ENCODE peak calls at places on chromosome 11, in seven cellular contexts. Y, L, S, G, Q, U and J are unnamed samples. For H3K4me1, the result is how much of the 10 kb centered on the place peaks cover.

GRCh38 chr11:26286472-26287066 is 45.4 kb upstream of the ANO3 start:
- DNase-seq in Y (peak), L (no peak), S (no peak), G (peak), Q (no peak), U (no peak), J (no peak)

GRCh38 chr11:130786987-130787688 is 129.1 kb downstream of the SNX19 start:
- DNase-seq in Y (peak), L (no peak), S (no peak), G (no peak), Q (no peak), U (no peak), J (no peak)

GRCh38 chr11:61158691-61159381 is 2.4 kb downstream of the VPS37C start:
- DNase-seq in Y (peak), L (peak), S (no peak), G (no peak), Q (no peak), U (no peak), J (peak)

GRCh38 chr11:70522613-70523311 is 124.4 kb downstream of the CTTN start:
- DNase-seq in Y (no peak), L (no peak), S (peak), G (peak), Q (no peak), U (peak), J (peak)

GRCh38 chr11:130449246-130449990 is 973 bp downstream of the ADAMTS15 start:
- DNase-seq in Y (no peak), L (no peak), S (no peak), G (no peak), Q (no peak), U (no peak), J (no peak)

GRCh38 chr11:112285918-112286317 is 25.3 kb upstream of the PLET1 start:
- DNase-seq in Y (no peak), L (no peak), S (no peak), G (no peak), Q (no peak), U (no peak), J (no peak)

GRCh38 chr11:2898366-2899079 is 12.9 kb upstream of the CDKN1C start:
- DNase-seq in Y (peak), L (peak), S (peak), G (peak), Q (peak), U (peak), J (no peak)

GRCh38 chr11:79173615-79174014 is 267.2 kb downstream of the TENM4 start:
- DNase-seq in Y (no peak), L (no peak), S (no peak), G (no peak), Q (peak), U (no peak), J (peak)

GRCh38 chr11:33329705-33330329 is 72.6 kb downstream of the HIPK3 start:
- DNase-seq in Y (peak), L (peak), S (peak), G (peak), Q (peak), U (peak), J (no peak)

GRCh38 chr11:20156280-20156875 is 3.9 kb downstream of the DBX1 start:
- DNase-seq in Y (no peak), L (no peak), S (no peak), G (no peak), Q (no peak), U (peak), J (peak)

GRCh38 chr11:62295504-62295903 is 3.4 kb downstream of the SCGB1D4 start:
- DNase-seq in Y (peak), L (no peak), S (no peak), G (peak), Q (no peak), U (no peak), J (no peak)

GRCh38 chr11:67271548-67272284 is 5.4 kb downstream of the GRK2 start:
- DNase-seq in Y (no peak), L (no peak), S (no peak), G (peak), Q (peak), U (peak), J (peak)

GRCh38 chr11:118907051-118907748 is 18.5 kb downstream of the BCL9L start:
- DNase-seq in Y (peak), L (peak), S (peak), G (peak), Q (peak), U (peak), J (peak)

GRCh38 chr11:86212212-86212611 is 32.3 kb upstream of the EED start:
- DNase-seq in Y (no peak), L (no peak), S (no peak), G (no peak), Q (no peak), U (no peak), J (no peak)

GRCh38 chr11:117580866-117581265 is 216.2 kb downstream of the DSCAML1 start:
- DNase-seq in Y (no peak), L (no peak), S (no peak), G (no peak), Q (no peak), U (no peak), J (no peak)

GRCh38 chr11:16239130-16240105 is 116.9 kb downstream of the SOX6 start:
- DNase-seq in Y (no peak), L (no peak), S (no peak), G (no peak), Q (no peak), U (no peak), J (no peak)

GRCh38 chr11:112412383-112412782 is 151.7 kb upstream of the PLET1 start:
- DNase-seq in Y (peak), L (no peak), S (no peak), G (no peak), Q (no peak), U (no peak), J (no peak)

GRCh38 chr11:121055076-121055475 is 31.2 kb downstream of the TBCEL start:
- DNase-seq in Y (no peak), L (no peak), S (no peak), G (no peak), Q (no peak), U (no peak), J (no peak)

GRCh38 chr11:3166268-3167142 is 1.4 kb upstream of the OSBPL5 start:
- DNase-seq in Y (no peak), L (no peak), S (no peak), G (peak), Q (no peak), U (peak), J (peak)

DNA sequence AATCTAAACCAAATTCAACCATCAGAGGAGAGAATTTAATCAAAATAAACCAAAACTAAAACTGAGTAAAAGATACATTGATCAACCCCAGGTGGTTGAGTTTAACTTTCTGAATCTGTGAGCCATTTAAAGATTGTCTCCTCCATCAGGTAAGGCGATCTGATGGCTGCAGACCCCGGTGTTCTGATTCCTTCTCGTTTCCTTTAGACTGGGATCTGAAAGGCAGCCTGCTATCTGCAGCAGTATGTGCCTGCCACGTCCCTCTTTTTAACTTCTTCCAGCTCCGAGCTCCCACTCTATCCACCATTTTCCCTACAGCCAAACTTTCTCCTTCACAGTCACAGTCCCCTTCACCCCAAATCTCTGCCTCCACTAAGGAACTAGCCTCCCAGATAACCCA is 66.1 kb upstream of the ARHGAP32 start:
- DNase-seq in Y (no peak), L (no peak), S (no peak), G (no peak), Q (no peak), U (no peak), J (no peak)
- H3K4me1 ChIP-seq in Y (under half), L (under half), S (under half), G (under half), Q (under half), U (under half), J (under half)

GRCh38 chr11:1490651-1491050 is 4.1 kb upstream of the MOB2 start:
- DNase-seq in Y (no peak), L (no peak), S (no peak), G (no peak), Q (no peak), U (no peak), J (no peak)

GRCh38 chr11:1487091-1487850 is 692 bp upstream of the MOB2 start:
- DNase-seq in Y (no peak), L (no peak), S (no peak), G (no peak), Q (peak), U (peak), J (peak)

GRCh38 chr11:1486054-1486825 is at the start of gene MOB2:
- DNase-seq in Y (no peak), L (peak), S (peak), G (no peak), Q (peak), U (peak), J (peak)

GRCh38 chr11:1487851-1488574 is 1.4 kb upstream of the MOB2 start:
- DNase-seq in Y (no peak), L (no peak), S (peak), G (no peak), Q (peak), U (peak), J (peak)

DNA sequence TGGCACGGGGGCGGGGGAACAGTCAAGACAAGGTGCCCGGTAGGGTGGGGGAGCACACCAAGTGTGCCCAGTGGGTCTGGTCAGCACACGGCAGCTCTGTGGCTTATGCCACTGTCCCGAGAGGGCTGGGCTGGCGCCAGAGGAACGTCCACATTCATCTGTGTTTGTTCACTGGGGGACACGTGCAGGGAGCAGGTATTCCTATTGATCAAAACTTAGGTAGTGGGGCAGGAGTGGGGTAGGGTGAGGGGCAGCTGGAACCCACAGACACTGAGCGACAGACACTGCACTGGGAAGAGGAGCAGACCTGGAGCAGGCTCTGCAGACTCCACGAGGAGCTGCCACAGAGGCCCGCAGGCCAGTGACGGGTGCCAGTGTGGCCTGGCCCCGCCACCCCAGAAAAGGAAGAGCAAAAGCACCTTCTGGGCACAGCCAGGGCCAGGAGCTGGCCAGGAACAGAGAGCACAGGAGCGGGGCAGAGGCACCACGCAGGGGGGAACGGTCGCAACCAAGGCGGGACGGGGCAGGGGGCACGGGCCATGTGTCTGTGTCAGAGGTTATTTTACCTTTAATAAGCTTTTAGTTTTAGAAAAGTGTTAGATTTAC is 2.1 kb upstream of the MOB2 start:
- DNase-seq in Y (no peak), L (no peak), S (no peak), G (no peak), Q (peak), U (peak), J (peak)
- H3K27ac ChIP-seq in Y (no peak), L (no peak), S (peak), G (no peak), Q (no peak), U (no peak), J (no peak)

DNA sequence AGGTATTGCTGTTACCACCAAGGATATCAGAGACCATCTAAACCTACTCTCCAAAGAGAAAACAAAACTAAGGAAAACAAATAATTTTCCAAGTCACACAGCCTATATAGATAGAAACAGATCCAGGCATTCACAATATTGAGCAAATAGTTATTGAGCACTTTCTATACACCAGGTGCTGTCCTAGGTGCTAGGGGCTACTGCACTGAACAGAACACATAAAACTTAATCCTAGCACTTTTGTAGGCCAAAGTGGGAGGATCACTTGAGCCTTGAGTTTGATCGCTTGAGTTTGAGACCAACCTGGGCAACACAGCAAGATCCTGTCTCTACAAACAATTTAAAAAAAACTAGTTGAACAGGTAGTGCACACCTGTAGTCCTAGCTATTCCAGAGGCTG is 44.6 kb downstream of the SERGEF start:
- DNase-seq in Y (no peak), L (no peak), S (no peak), G (no peak), Q (no peak), U (no peak), J (no peak)
- H3K4me3 ChIP-seq in Y (no peak), L (no peak), S (no peak), G (no peak), Q (no peak), U (no peak), J (no peak)

DNA sequence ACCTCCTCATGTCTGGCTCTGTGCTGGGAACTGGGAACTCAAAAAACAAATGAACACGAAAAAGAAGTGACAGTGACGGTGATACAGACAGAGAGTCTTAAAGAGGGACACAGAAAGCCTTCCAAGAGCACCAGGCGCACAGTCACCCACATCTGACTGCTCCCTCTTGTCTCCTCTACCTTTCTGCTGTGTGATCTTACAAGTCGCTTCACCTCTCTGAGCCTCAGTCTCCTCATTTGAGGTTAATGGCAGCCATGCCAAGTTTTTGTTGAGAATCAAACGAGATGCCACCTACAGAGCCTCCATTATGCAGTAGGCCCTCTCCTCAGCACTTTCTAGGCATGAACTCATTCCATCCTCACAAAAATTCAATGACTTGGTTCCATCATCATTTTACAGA is 3.7 kb downstream of the LRRC32 start:
- DNase-seq in Y (no peak), L (no peak), S (no peak), G (no peak), Q (peak), U (no peak), J (peak)
- H3K4me1 ChIP-seq in Y (under half), L (under half), S (under half), G (under half), Q (under half), U (under half), J (under half)

DNA sequence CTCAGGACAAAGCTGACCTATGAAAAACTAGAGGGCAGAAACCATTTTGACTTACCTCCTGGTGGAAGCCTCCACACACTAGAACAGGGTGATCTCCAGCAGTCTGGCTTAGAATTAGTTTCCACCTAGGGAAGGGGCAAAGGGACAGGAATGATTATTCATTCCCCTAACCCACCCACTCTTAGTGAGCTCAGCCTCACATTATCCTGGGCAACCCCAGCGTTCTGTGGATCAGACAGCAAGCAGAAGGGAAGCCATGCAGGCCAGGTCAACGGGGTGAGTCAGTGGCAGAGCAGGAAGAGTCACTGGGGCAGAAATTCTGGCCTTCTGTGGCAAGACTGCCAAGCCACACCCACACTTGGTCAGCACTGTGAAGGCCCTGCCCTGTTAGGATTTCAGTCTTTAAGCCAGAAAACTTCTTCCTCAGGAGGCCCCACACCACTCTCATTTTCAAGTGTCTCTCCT is 10.5 kb downstream of the NUMA1 start:
- DNase-seq in Y (peak), L (peak), S (peak), G (no peak), Q (peak), U (no peak), J (peak)
- H3K27ac ChIP-seq in Y (peak), L (peak), S (peak), G (no peak), Q (peak), U (no peak), J (peak)

GRCh38 chr11:8717876-8718753 is 35.5 kb downstream of the RPL27A start:
- DNase-seq in Y (peak), L (peak), S (peak), G (no peak), Q (peak), U (no peak), J (peak)
- H3K4me3 ChIP-seq in Y (no peak), L (no peak), S (no peak), G (no peak), Q (peak), U (no peak), J (no peak)

DNA sequence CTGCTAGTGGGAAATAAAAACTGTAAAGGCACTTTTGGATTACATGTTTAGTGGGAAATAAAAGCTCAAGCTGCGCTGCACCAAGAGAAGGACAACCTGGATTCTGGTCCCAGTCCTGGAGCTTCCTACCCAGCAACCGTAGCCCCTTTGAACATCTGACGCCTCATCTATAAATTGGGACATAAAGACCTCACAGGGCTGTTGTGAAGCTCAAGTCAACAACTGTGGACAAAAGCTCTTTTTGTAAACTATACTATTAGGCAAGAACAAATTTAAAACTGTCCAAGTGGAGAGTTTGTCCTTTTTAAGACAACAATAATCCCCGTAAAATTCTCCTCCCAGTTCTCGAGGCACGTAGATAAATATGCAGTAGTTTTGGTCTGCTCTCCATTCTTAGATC is 17.6 kb upstream of the PCF11 start:
- DNase-seq in Y (no peak), L (no peak), S (no peak), G (no peak), Q (no peak), U (no peak), J (no peak)
- H3K4me1 ChIP-seq in Y (under half), L (under half), S (under half), G (under half), Q (under half), U (under half), J (under half)

GRCh38 chr11:1481861-1482441 is 4.6 kb downstream of the MOB2 start:
- DNase-seq in Y (no peak), L (no peak), S (no peak), G (no peak), Q (peak), U (peak), J (peak)
- H3K27ac ChIP-seq in Y (no peak), L (no peak), S (peak), G (no peak), Q (peak), U (no peak), J (peak)

GRCh38 chr11:101126551-101127347 is 2.9 kb downstream of the PGR start:
- DNase-seq in Y (no peak), L (peak), S (no peak), G (no peak), Q (no peak), U (no peak), J (peak)

GRCh38 chr11:101127348-101127698 is 2.3 kb downstream of the PGR start:
- DNase-seq in Y (peak), L (peak), S (no peak), G (no peak), Q (no peak), U (no peak), J (peak)

GRCh38 chr11:101127699-101128570 is 1.7 kb downstream of the PGR start:
- DNase-seq in Y (no peak), L (peak), S (peak), G (no peak), Q (no peak), U (peak), J (peak)

GRCh38 chr11:101129203-101129943 is at the start of gene PGR:
- DNase-seq in Y (no peak), L (peak), S (no peak), G (no peak), Q (no peak), U (no peak), J (peak)

GRCh38 chr11:101128571-101129202 is 926 bp downstream of the PGR start:
- DNase-seq in Y (no peak), L (peak), S (no peak), G (no peak), Q (no peak), U (peak), J (peak)
- H3K4me3 ChIP-seq in Y (no peak), L (peak), S (peak), G (no peak), Q (peak), U (no peak), J (peak)